ENCODE peak calls at places on chromosomes 3 and 15, in six cellular contexts. One of them, this sample, is unnamed.

GRCh38 chr3:40387895-40388254 is 891 bp downstream of the ENTPD3 start:
- DNase-seq in MM.1S: no peak
- DNase-seq in hepatocyte: no peak
- DNase-seq in RWPE1: no peak
- DNase-seq in IMR-90: no peak
- DNase-seq in nephron progenitor cell: no peak
- DNase-seq in this sample: no peak

GRCh38 chr15:58755956-58756355 is 6.4 kb upstream of the ADAM10 start:
- DNase-seq in hepatocyte: no peak
- DNase-seq in IMR-90: no peak
- DNase-seq in MM.1S: no peak
- DNase-seq in RWPE1: no peak
- DNase-seq in nephron progenitor cell: no peak
- DNase-seq in this sample: no peak

GRCh38 chr3:33437556-33438283 is 2.5 kb downstream of the UBP1 start:
- DNase-seq in MM.1S: no peak
- DNase-seq in RWPE1: no peak
- DNase-seq in hepatocyte: peak
- DNase-seq in nephron progenitor cell: peak
- DNase-seq in IMR-90: peak
- DNase-seq in this sample: no peak

GRCh38 chr3:70360985-70361384 is 48.5 kb upstream of the MDFIC2 start:
- DNase-seq in nephron progenitor cell: no peak
- DNase-seq in IMR-90: peak
- DNase-seq in hepatocyte: peak
- DNase-seq in RWPE1: no peak
- DNase-seq in MM.1S: no peak
- DNase-seq in this sample: no peak

GRCh38 chr3:156460206-156460609 is 94.7 kb downstream of the SSR3 start:
- DNase-seq in nephron progenitor cell: no peak
- DNase-seq in hepatocyte: no peak
- DNase-seq in RWPE1: no peak
- DNase-seq in IMR-90: no peak
- DNase-seq in MM.1S: no peak
- DNase-seq in this sample: no peak

GRCh38 chr3:45611619-45612018 is 17.1 kb downstream of the LIMD1 start:
- DNase-seq in nephron progenitor cell: no peak
- DNase-seq in hepatocyte: no peak
- DNase-seq in MM.1S: peak
- DNase-seq in IMR-90: no peak
- DNase-seq in RWPE1: no peak
- DNase-seq in this sample: no peak

GRCh38 chr15:60745469-60745971 is 266.6 kb upstream of the ICE2 start:
- DNase-seq in IMR-90: peak
- DNase-seq in nephron progenitor cell: no peak
- DNase-seq in MM.1S: no peak
- DNase-seq in hepatocyte: no peak
- DNase-seq in RWPE1: no peak
- DNase-seq in this sample: no peak

GRCh38 chr15:69126054-69126469 is 34.4 kb upstream of the GLCE start:
- DNase-seq in MM.1S: no peak
- DNase-seq in IMR-90: peak
- DNase-seq in hepatocyte: peak
- DNase-seq in nephron progenitor cell: no peak
- DNase-seq in RWPE1: no peak
- DNase-seq in this sample: no peak

GRCh38 chr3:125165948-125166553 is 46.5 kb downstream of the SLC12A8 start:
- DNase-seq in hepatocyte: no peak
- DNase-seq in nephron progenitor cell: no peak
- DNase-seq in RWPE1: no peak
- DNase-seq in MM.1S: no peak
- DNase-seq in IMR-90: no peak
- DNase-seq in this sample: no peak

GRCh38 chr15:66715181-66715624 is 13.2 kb downstream of the SMAD6 start:
- DNase-seq in hepatocyte: peak
- DNase-seq in nephron progenitor cell: no peak
- DNase-seq in MM.1S: no peak
- DNase-seq in IMR-90: no peak
- DNase-seq in RWPE1: no peak
- DNase-seq in this sample: no peak

GRCh38 chr15:47607750-47608149 is 109.6 kb upstream of the SEMA6D start:
- DNase-seq in RWPE1: no peak
- DNase-seq in IMR-90: no peak
- DNase-seq in hepatocyte: no peak
- DNase-seq in nephron progenitor cell: no peak
- DNase-seq in MM.1S: no peak
- DNase-seq in this sample: no peak

GRCh38 chr3:136353461-136353860 is 103.3 kb downstream of the PCCB start:
- DNase-seq in MM.1S: no peak
- DNase-seq in RWPE1: no peak
- DNase-seq in hepatocyte: no peak
- DNase-seq in nephron progenitor cell: no peak
- DNase-seq in IMR-90: no peak
- DNase-seq in this sample: no peak

GRCh38 chr3:43736558-43736995 is 45.8 kb downstream of the ABHD5 start:
- DNase-seq in nephron progenitor cell: no peak
- DNase-seq in IMR-90: peak
- DNase-seq in hepatocyte: peak
- DNase-seq in RWPE1: no peak
- DNase-seq in MM.1S: no peak
- DNase-seq in this sample: no peak

GRCh38 chr15:70267879-70268278 is 170.2 kb upstream of the TLE3 start:
- DNase-seq in hepatocyte: no peak
- DNase-seq in IMR-90: peak
- DNase-seq in nephron progenitor cell: no peak
- DNase-seq in RWPE1: peak
- DNase-seq in MM.1S: no peak
- DNase-seq in this sample: no peak

GRCh38 chr3:45795882-45796765 is at the start of gene SLC6A20:
- DNase-seq in MM.1S: no peak
- DNase-seq in hepatocyte: peak
- DNase-seq in nephron progenitor cell: peak
- DNase-seq in RWPE1: no peak
- DNase-seq in IMR-90: no peak
- DNase-seq in this sample: no peak

GRCh38 chr3:128849776-128850542 is 29.5 kb upstream of the ACAD9 start:
- DNase-seq in IMR-90: no peak
- DNase-seq in nephron progenitor cell: no peak
- DNase-seq in MM.1S: no peak
- DNase-seq in hepatocyte: no peak
- DNase-seq in RWPE1: peak
- DNase-seq in this sample: no peak

GRCh38 chr3:23232879-23233278 is 29.8 kb downstream of the UBE2E2 start:
- DNase-seq in nephron progenitor cell: no peak
- DNase-seq in MM.1S: no peak
- DNase-seq in hepatocyte: no peak
- DNase-seq in RWPE1: no peak
- DNase-seq in IMR-90: no peak
- DNase-seq in this sample: no peak

GRCh38 chr15:57237282-57237642 is 139.0 kb upstream of the CGNL1 start:
- DNase-seq in RWPE1: no peak
- DNase-seq in IMR-90: no peak
- DNase-seq in MM.1S: no peak
- DNase-seq in nephron progenitor cell: no peak
- DNase-seq in hepatocyte: no peak
- DNase-seq in this sample: no peak

GRCh38 chr3:100157617-100158016 is 43.3 kb upstream of the FILIP1L start:
- DNase-seq in hepatocyte: no peak
- DNase-seq in RWPE1: no peak
- DNase-seq in nephron progenitor cell: no peak
- DNase-seq in MM.1S: no peak
- DNase-seq in IMR-90: no peak
- DNase-seq in this sample: no peak

GRCh38 chr3:183438749-183439148 is 10.3 kb upstream of the MCF2L2 start:
- DNase-seq in IMR-90: no peak
- DNase-seq in nephron progenitor cell: no peak
- DNase-seq in RWPE1: no peak
- DNase-seq in hepatocyte: no peak
- DNase-seq in MM.1S: no peak
- DNase-seq in this sample: no peak

GRCh38 chr3:41259449-41260062 is 60.3 kb downstream of the CTNNB1 start:
- DNase-seq in nephron progenitor cell: no peak
- DNase-seq in IMR-90: peak
- DNase-seq in MM.1S: no peak
- DNase-seq in hepatocyte: no peak
- DNase-seq in RWPE1: no peak
- DNase-seq in this sample: no peak

GRCh38 chr3:184551614-184552256 is 9.8 kb upstream of the EPHB3 start:
- DNase-seq in nephron progenitor cell: no peak
- DNase-seq in IMR-90: no peak
- DNase-seq in RWPE1: no peak
- DNase-seq in MM.1S: no peak
- DNase-seq in hepatocyte: no peak
- DNase-seq in this sample: peak

GRCh38 chr15:41853831-41854230 is 15.2 kb downstream of the PLA2G4B start:
- DNase-seq in nephron progenitor cell: no peak
- DNase-seq in IMR-90: no peak
- DNase-seq in RWPE1: no peak
- DNase-seq in hepatocyte: no peak
- DNase-seq in MM.1S: no peak
- DNase-seq in this sample: no peak

GRCh38 chr3:148002705-148003205 is 593.6 kb downstream of the ZIC1 start:
- DNase-seq in hepatocyte: no peak
- DNase-seq in MM.1S: no peak
- DNase-seq in nephron progenitor cell: no peak
- DNase-seq in RWPE1: no peak
- DNase-seq in IMR-90: no peak
- DNase-seq in this sample: no peak

GRCh38 chr15:76931397-76932089 is at the start of gene RCN2:
- DNase-seq in nephron progenitor cell: peak
- DNase-seq in IMR-90: peak
- DNase-seq in MM.1S: peak
- DNase-seq in hepatocyte: peak
- DNase-seq in RWPE1: peak
- DNase-seq in this sample: peak

GRCh38 chr3:129441215-129441614 is 1.2 kb downstream of the IFT122 start:
- DNase-seq in IMR-90: no peak
- DNase-seq in MM.1S: no peak
- DNase-seq in hepatocyte: no peak
- DNase-seq in nephron progenitor cell: no peak
- DNase-seq in RWPE1: peak
- DNase-seq in this sample: no peak

GRCh38 chr3:31008986-31009385 is 114.5 kb upstream of the GADL1 start:
- DNase-seq in MM.1S: no peak
- DNase-seq in nephron progenitor cell: no peak
- DNase-seq in IMR-90: peak
- DNase-seq in hepatocyte: no peak
- DNase-seq in RWPE1: peak
- DNase-seq in this sample: no peak

GRCh38 chr3:177347611-177348010 is 150.3 kb upstream of the TBL1XR1 start:
- DNase-seq in MM.1S: no peak
- DNase-seq in hepatocyte: no peak
- DNase-seq in nephron progenitor cell: no peak
- DNase-seq in IMR-90: no peak
- DNase-seq in RWPE1: no peak
- DNase-seq in this sample: no peak

GRCh38 chr3:112746675-112747276 is 99.9 kb downstream of the CD200R1L start:
- DNase-seq in hepatocyte: peak
- DNase-seq in IMR-90: peak
- DNase-seq in MM.1S: no peak
- DNase-seq in RWPE1: peak
- DNase-seq in nephron progenitor cell: no peak
- DNase-seq in this sample: no peak

GRCh38 chr3:40055956-40056355 is 246.5 kb downstream of the MYRIP start:
- DNase-seq in nephron progenitor cell: no peak
- DNase-seq in IMR-90: no peak
- DNase-seq in RWPE1: no peak
- DNase-seq in MM.1S: no peak
- DNase-seq in hepatocyte: no peak
- DNase-seq in this sample: no peak

GRCh38 chr3:146528954-146529353 is 15.5 kb downstream of the PLSCR1 start:
- DNase-seq in IMR-90: peak
- DNase-seq in RWPE1: no peak
- DNase-seq in hepatocyte: no peak
- DNase-seq in MM.1S: no peak
- DNase-seq in nephron progenitor cell: no peak
- DNase-seq in this sample: no peak

GRCh38 chr3:65856907-65857306 is 181.8 kb downstream of the MAGI1 start:
- DNase-seq in IMR-90: no peak
- DNase-seq in hepatocyte: peak
- DNase-seq in RWPE1: no peak
- DNase-seq in nephron progenitor cell: no peak
- DNase-seq in MM.1S: no peak
- DNase-seq in this sample: no peak

GRCh38 chr3:6935964-6936363 is 75.0 kb downstream of the GRM7 start:
- DNase-seq in hepatocyte: no peak
- DNase-seq in IMR-90: no peak
- DNase-seq in nephron progenitor cell: no peak
- DNase-seq in RWPE1: no peak
- DNase-seq in MM.1S: no peak
- DNase-seq in this sample: no peak
- TF ChIP-seq CTCF in hepatocyte: no peak
- TF ChIP-seq CTCF in IMR-90: no peak
- TF ChIP-seq CTCF in nephron progenitor cell: no peak
- TF ChIP-seq CTCF in RWPE1: no peak
- TF ChIP-seq CTCF in MM.1S: no peak
- TF ChIP-seq CTCF in this sample: no peak

GRCh38 chr3:123936400-123936799 is 24.6 kb downstream of the CCDC14 start:
- DNase-seq in nephron progenitor cell: no peak
- DNase-seq in IMR-90: no peak
- DNase-seq in MM.1S: no peak
- DNase-seq in hepatocyte: no peak
- DNase-seq in RWPE1: no peak
- DNase-seq in this sample: no peak

GRCh38 chr3:123939706-123940105 is 21.3 kb downstream of the CCDC14 start:
- DNase-seq in RWPE1: no peak
- DNase-seq in hepatocyte: no peak
- DNase-seq in IMR-90: no peak
- DNase-seq in MM.1S: no peak
- DNase-seq in nephron progenitor cell: no peak
- DNase-seq in this sample: no peak

GRCh38 chr3:123935830-123936229 is 25.2 kb downstream of the CCDC14 start:
- DNase-seq in MM.1S: no peak
- DNase-seq in RWPE1: no peak
- DNase-seq in IMR-90: no peak
- DNase-seq in nephron progenitor cell: no peak
- DNase-seq in hepatocyte: no peak
- DNase-seq in this sample: no peak

GRCh38 chr3:123941150-123941941 is 19.7 kb downstream of the CCDC14 start:
- DNase-seq in MM.1S: no peak
- DNase-seq in hepatocyte: no peak
- DNase-seq in IMR-90: no peak
- DNase-seq in nephron progenitor cell: no peak
- DNase-seq in RWPE1: no peak
- DNase-seq in this sample: no peak
- TF ChIP-seq CTCF in MM.1S: peak
- TF ChIP-seq CTCF in hepatocyte: peak
- TF ChIP-seq CTCF in IMR-90: peak
- TF ChIP-seq CTCF in nephron progenitor cell: no peak
- TF ChIP-seq CTCF in RWPE1: no peak
- TF ChIP-seq CTCF in this sample: peak

GRCh38 chr3:122105626-122106025 is 50.5 kb downstream of the CD86 start:
- DNase-seq in MM.1S: no peak
- DNase-seq in nephron progenitor cell: no peak
- DNase-seq in RWPE1: no peak
- DNase-seq in IMR-90: peak
- DNase-seq in hepatocyte: no peak
- DNase-seq in this sample: no peak
- TF ChIP-seq CTCF in MM.1S: no peak
- TF ChIP-seq CTCF in nephron progenitor cell: no peak
- TF ChIP-seq CTCF in RWPE1: no peak
- TF ChIP-seq CTCF in IMR-90: no peak
- TF ChIP-seq CTCF in hepatocyte: no peak
- TF ChIP-seq CTCF in this sample: no peak

GRCh38 chr15:50850003-50850402 is 58.5 kb upstream of the AP4E1 start:
- DNase-seq in MM.1S: no peak
- DNase-seq in IMR-90: no peak
- DNase-seq in RWPE1: no peak
- DNase-seq in hepatocyte: no peak
- DNase-seq in nephron progenitor cell: no peak
- DNase-seq in this sample: no peak
- TF ChIP-seq CTCF in MM.1S: no peak
- TF ChIP-seq CTCF in IMR-90: no peak
- TF ChIP-seq CTCF in RWPE1: no peak
- TF ChIP-seq CTCF in hepatocyte: no peak
- TF ChIP-seq CTCF in nephron progenitor cell: no peak
- TF ChIP-seq CTCF in this sample: no peak

This sample was measured in chondrocyte.